ENCODE peak calls at places on chromosome 1, in four cellular contexts. One of them, this sample, is unnamed.

GRCh38 chr1:91190996-91191395 is 169.2 kb upstream of the ZNF644 start:
- DNase-seq in K562: no peak
- DNase-seq in HepG2: no peak
- DNase-seq in GM12878: no peak
- DNase-seq in this sample: no peak

GRCh38 chr1:151897861-151898468 is 11.3 kb downstream of the THEM4 start:
- DNase-seq in K562: no peak
- DNase-seq in GM12878: no peak
- DNase-seq in HepG2: no peak
- DNase-seq in this sample: no peak

GRCh38 chr1:14420686-14421085 is 177.8 kb upstream of the KAZN start:
- DNase-seq in GM12878: no peak
- DNase-seq in HepG2: no peak
- DNase-seq in K562: no peak
- DNase-seq in this sample: no peak

GRCh38 chr1:16968372-16968771 is 12.0 kb downstream of the MFAP2 start:
- DNase-seq in GM12878: no peak
- DNase-seq in K562: no peak
- DNase-seq in HepG2: no peak
- DNase-seq in this sample: no peak

GRCh38 chr1:12173631-12174121 is 6.9 kb downstream of the TNFRSF1B start:
- DNase-seq in K562: peak
- DNase-seq in HepG2: no peak
- DNase-seq in GM12878: no peak
- DNase-seq in this sample: no peak

GRCh38 chr1:43069481-43070050 is 102.5 kb downstream of the EBNA1BP2 start:
- DNase-seq in GM12878: no peak
- DNase-seq in K562: no peak
- DNase-seq in HepG2: peak
- DNase-seq in this sample: no peak

GRCh38 chr1:228141082-228141870 is 1.2 kb downstream of the GUK1 start:
- DNase-seq in HepG2: no peak
- DNase-seq in K562: no peak
- DNase-seq in GM12878: no peak
- DNase-seq in this sample: no peak

GRCh38 chr1:167446946-167447345 is 71.4 kb downstream of the CD247 start:
- DNase-seq in GM12878: no peak
- DNase-seq in HepG2: no peak
- DNase-seq in K562: no peak
- DNase-seq in this sample: no peak

GRCh38 chr1:205577874-205578658 is 53.7 kb downstream of the ELK4 start:
- DNase-seq in HepG2: no peak
- DNase-seq in GM12878: no peak
- DNase-seq in K562: no peak
- DNase-seq in this sample: no peak

DNA sequence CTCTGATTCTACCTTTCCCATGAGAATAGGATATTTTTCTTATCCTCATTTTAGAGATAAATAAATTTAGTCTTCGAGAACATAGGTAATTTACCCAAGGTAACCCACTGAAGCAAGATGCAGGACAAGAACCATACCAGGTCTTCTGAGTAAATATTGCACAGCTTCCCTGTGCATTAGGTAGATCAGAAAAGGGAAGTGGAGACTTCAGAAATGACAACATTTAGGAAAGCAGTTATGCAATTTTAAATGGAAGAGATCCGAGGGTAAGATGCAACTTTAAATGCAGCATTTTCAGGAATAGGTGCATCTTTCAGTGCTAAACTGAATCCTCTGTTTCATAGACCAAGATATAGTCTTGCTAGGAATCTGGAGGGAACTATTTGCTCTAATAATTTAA is 206.4 kb upstream of the SGIP1 start:
- DNase-seq in HepG2: no peak
- DNase-seq in GM12878: no peak
- DNase-seq in K562: no peak
- DNase-seq in this sample: no peak
- TF ChIP-seq SP1 in HepG2: no peak
- TF ChIP-seq SP1 in GM12878: no peak
- TF ChIP-seq SP1 in K562: no peak
- TF ChIP-seq SP1 in this sample: no peak

DNA sequence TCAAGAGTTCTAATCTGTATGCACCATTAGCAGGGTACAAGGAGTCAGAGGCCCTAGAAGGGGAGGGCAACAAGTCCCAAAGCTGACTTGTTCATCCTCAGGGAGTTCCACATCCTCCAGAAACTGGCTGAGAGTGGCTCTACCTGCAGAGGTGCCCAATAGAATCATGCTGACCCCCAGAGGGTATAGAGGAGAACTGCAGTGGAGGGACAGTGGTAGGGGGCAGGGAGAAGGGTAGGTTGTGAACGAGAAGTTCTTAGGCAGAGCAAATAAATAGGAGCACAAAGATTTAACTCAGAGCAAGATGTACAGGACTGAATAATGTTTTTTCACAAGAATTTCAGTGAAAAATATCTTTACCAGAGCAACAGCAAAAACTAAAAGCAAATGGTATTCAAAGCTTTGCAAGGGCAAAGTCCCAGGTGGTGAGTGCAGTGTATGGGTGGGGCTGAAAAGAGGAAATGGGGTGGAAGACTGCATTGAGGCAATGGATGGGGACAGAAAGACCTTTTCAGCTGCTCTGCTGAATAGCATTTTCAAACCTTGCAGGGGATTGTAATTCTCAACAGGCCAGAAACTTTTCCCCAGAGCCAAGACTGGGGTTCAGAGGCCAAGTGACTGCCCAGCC is 3.1 kb downstream of the FCRL2 start:
- DNase-seq in HepG2: peak
- DNase-seq in K562: no peak
- DNase-seq in GM12878: no peak
- DNase-seq in this sample: peak
- TF ChIP-seq FOXK2 in HepG2: no peak
- TF ChIP-seq FOXK2 in K562: no peak
- TF ChIP-seq FOXK2 in GM12878: no peak
- TF ChIP-seq FOXK2 in this sample: no peak

GRCh38 chr1:87358219-87358618 is 29.5 kb downstream of the LMO4 start:
- DNase-seq in K562: no peak
- DNase-seq in HepG2: no peak
- DNase-seq in GM12878: no peak
- DNase-seq in this sample: no peak
- TF ChIP-seq SP1 in K562: no peak
- TF ChIP-seq SP1 in HepG2: no peak
- TF ChIP-seq SP1 in GM12878: no peak
- TF ChIP-seq SP1 in this sample: no peak

GRCh38 chr1:38085666-38086305 is 39.2 kb upstream of the POU3F1 start:
- DNase-seq in GM12878: no peak
- DNase-seq in HepG2: no peak
- DNase-seq in K562: no peak
- DNase-seq in this sample: no peak

GRCh38 chr1:38084113-38084512 is 37.5 kb upstream of the POU3F1 start:
- DNase-seq in HepG2: no peak
- DNase-seq in K562: no peak
- DNase-seq in GM12878: no peak
- DNase-seq in this sample: no peak

GRCh38 chr1:38082678-38083317 is 36.2 kb upstream of the POU3F1 start:
- DNase-seq in K562: no peak
- DNase-seq in GM12878: no peak
- DNase-seq in HepG2: peak
- DNase-seq in this sample: no peak

GRCh38 chr1:38084700-38085099 is 38.1 kb upstream of the POU3F1 start:
- DNase-seq in HepG2: no peak
- DNase-seq in K562: no peak
- DNase-seq in GM12878: no peak
- DNase-seq in this sample: no peak

DNA sequence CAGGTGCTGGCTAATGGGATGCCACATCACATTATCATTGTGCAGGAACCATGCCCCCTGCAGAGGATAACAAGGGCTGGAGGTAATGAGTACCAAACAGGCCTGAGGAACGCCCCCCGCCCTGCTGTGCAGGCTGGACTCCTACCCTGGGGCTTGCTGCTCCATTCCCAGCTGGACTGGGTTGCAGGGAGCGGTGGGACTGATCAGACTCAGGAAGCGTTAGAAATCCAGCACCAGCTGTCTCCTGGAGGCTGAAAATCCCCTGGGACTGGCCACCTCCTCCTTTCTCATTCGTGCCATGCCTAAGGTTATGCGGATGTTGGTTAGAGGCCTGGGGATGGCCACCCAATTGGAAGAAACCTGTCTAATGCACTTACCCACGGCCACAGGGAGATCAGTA is 36.9 kb upstream of the POU3F1 start:
- DNase-seq in HepG2: no peak
- DNase-seq in GM12878: no peak
- DNase-seq in K562: no peak
- DNase-seq in this sample: no peak
- TF ChIP-seq FOXK2 in HepG2: no peak
- TF ChIP-seq FOXK2 in GM12878: no peak
- TF ChIP-seq FOXK2 in K562: no peak
- TF ChIP-seq FOXK2 in this sample: no peak

GRCh38 chr1:156082111-156083091 is at the start of gene MEX3A:
- DNase-seq in GM12878: no peak
- DNase-seq in K562: peak
- DNase-seq in HepG2: peak
- DNase-seq in this sample: peak

GRCh38 chr1:156090138-156090821 is 8.0 kb upstream of the MEX3A start:
- DNase-seq in HepG2: no peak
- DNase-seq in K562: no peak
- DNase-seq in GM12878: no peak
- DNase-seq in this sample: no peak

GRCh38 chr1:156083800-156084790 is 1.8 kb upstream of the MEX3A start:
- DNase-seq in HepG2: no peak
- DNase-seq in GM12878: no peak
- DNase-seq in K562: no peak
- DNase-seq in this sample: no peak

GRCh38 chr1:156089704-156090103 is 7.4 kb upstream of the MEX3A start:
- DNase-seq in HepG2: no peak
- DNase-seq in K562: no peak
- DNase-seq in GM12878: no peak
- DNase-seq in this sample: no peak

GRCh38 chr1:156086256-156086662 is 4.0 kb upstream of the MEX3A start:
- DNase-seq in HepG2: peak
- DNase-seq in K562: no peak
- DNase-seq in GM12878: no peak
- DNase-seq in this sample: no peak
- TF ChIP-seq SP1 in HepG2: peak
- TF ChIP-seq SP1 in K562: no peak
- TF ChIP-seq SP1 in GM12878: no peak
- TF ChIP-seq SP1 in this sample: no peak

GRCh38 chr1:177219458-177220390 is 49.0 kb downstream of the BRINP2 start:
- DNase-seq in HepG2: no peak
- DNase-seq in K562: no peak
- DNase-seq in GM12878: no peak
- DNase-seq in this sample: no peak
- TF ChIP-seq FOXK2 in HepG2: no peak
- TF ChIP-seq FOXK2 in K562: no peak
- TF ChIP-seq FOXK2 in GM12878: no peak
- TF ChIP-seq FOXK2 in this sample: no peak

GRCh38 chr1:29398431-29398830 is 162.1 kb downstream of the PTPRU start:
- DNase-seq in K562: no peak
- DNase-seq in HepG2: no peak
- DNase-seq in GM12878: no peak
- DNase-seq in this sample: peak
- TF ChIP-seq SP1 in K562: no peak
- TF ChIP-seq SP1 in HepG2: no peak
- TF ChIP-seq SP1 in GM12878: no peak
- TF ChIP-seq SP1 in this sample: no peak

DNA sequence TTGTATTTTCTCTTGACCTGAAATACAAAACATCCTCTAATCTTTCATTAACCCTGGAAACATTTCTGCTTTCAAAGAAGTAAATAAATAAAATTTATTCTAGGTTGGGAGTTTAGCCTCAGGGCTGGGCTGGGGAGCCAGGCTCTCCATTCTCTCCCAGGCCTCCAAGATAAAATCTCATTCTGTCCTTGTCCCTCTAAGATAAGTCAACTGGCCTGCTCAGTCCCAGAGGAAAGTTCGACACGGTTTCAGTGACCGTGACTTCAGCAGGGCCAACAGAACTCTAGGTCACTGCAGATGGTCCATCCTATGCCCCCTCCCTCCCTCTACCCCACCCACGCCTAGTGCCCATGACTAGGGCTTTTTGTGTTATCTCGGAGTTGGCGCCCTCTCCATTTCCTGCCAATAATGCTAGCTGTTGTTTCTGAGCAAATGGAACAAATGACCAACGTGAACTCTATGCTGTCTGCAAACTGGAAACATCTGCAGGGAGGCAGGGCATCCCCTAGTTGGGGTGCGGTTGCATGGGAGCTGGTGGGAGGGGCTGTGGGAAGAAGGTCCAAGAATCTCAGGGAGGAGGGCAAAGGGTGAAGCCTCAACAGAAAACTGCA is 10.1 kb upstream of the ADORA3 start:
- DNase-seq in K562: no peak
- DNase-seq in HepG2: peak
- DNase-seq in GM12878: no peak
- DNase-seq in this sample: no peak
- TF ChIP-seq FOXK2 in K562: no peak
- TF ChIP-seq FOXK2 in HepG2: no peak
- TF ChIP-seq FOXK2 in GM12878: no peak
- TF ChIP-seq FOXK2 in this sample: no peak

This sample was measured in HEK293T.